ENCODE peak calls at places on chromosomes 16 and 17, in four cellular contexts. I is left ventricle myocardium inferior, T is cardiac muscle cell, N is HL-60. Z is an unnamed sample.

GRCh38 chr17:15287533-15288267 is 22.6 kb upstream of the PMP22 start:
- DNase-seq in I (no peak), T (no peak), N (no peak), Z (no peak)

GRCh38 chr17:40551091-40551873 is 14.0 kb downstream of the CCR7 start:
- DNase-seq in I (peak; percentile 67), T (no peak), N (no peak), Z (peak; percentile 98)

GRCh38 chr17:11644265-11645212 is 46.3 kb downstream of the DNAH9 start:
- DNase-seq in I (peak; percentile 29), T (peak; percentile 93), N (peak; percentile 30), Z (peak; percentile 33)

GRCh38 chr17:31156326-31156725 is 61.5 kb downstream of the NF1 start:
- DNase-seq in I (no peak), T (no peak), N (no peak), Z (peak; percentile 53)

GRCh38 chr17:17376362-17376761 is 73.2 kb downstream of the NT5M start:
- DNase-seq in I (no peak), T (peak; percentile 52), N (no peak), Z (no peak)

GRCh38 chr16:56353054-56353921 is 72.1 kb downstream of the AMFR start:
- DNase-seq in I (no peak), T (no peak), N (no peak), Z (no peak)

GRCh38 chr17:44637066-44637465 is 19.2 kb upstream of the MEIOC start:
- DNase-seq in I (no peak), T (no peak), N (no peak), Z (peak; percentile 30)

GRCh38 chr17:66087073-66087472 is 104.9 kb downstream of the CEP112 start:
- DNase-seq in I (no peak), T (no peak), N (no peak), Z (peak; percentile 9)

GRCh38 chr17:10033982-10034381 is 128.9 kb upstream of the RCVRN start:
- DNase-seq in I (no peak), T (no peak), N (peak; percentile 89), Z (no peak)

GRCh38 chr17:39937462-39937861 is 9.9 kb downstream of the LRRC3C start:
- DNase-seq in I (no peak), T (no peak), N (no peak), Z (no peak)

GRCh38 chr16:1621851-1622250 is 9.7 kb downstream of the CRAMP1 start:
- DNase-seq in I (no peak), T (no peak), N (no peak), Z (no peak)

GRCh38 chr16:7405166-7405565 is 72.5 kb downstream of the RBFOX1 start:
- DNase-seq in I (peak; percentile 64), T (peak; percentile 60), N (no peak), Z (no peak)

GRCh38 chr16:55297062-55297909 is 26.7 kb upstream of the IRX6 start:
- DNase-seq in I (no peak), T (no peak), N (no peak), Z (peak; percentile 2)

GRCh38 chr16:78695371-78695770 is 595.9 kb downstream of the WWOX start:
- DNase-seq in I (no peak), T (no peak), N (no peak), Z (no peak)

GRCh38 chr16:11302977-11303376 is 21.8 kb upstream of the PRM1 start:
- DNase-seq in I (no peak), T (peak; percentile 27), N (no peak), Z (no peak)

GRCh38 chr16:57986196-57986595 is 14.3 kb downstream of the ZNF319 start:
- DNase-seq in I (no peak), T (no peak), N (no peak), Z (no peak)

GRCh38 chr16:83952587-83952939 is 477 bp upstream of the OSGIN1 start:
- DNase-seq in I (no peak), T (no peak), N (no peak), Z (no peak)

GRCh38 chr17:10316986-10317834 is 55.6 kb downstream of the MYH13 start:
- DNase-seq in I (peak; percentile 75), T (peak; percentile 64), N (no peak), Z (peak; percentile 3)

GRCh38 chr16:11669380-11670146 is 1.3 kb downstream of the SNN start:
- DNase-seq in I (peak; percentile 59), T (no peak), N (peak; percentile 73), Z (no peak)

GRCh38 chr17:81346090-81346907 is 49.0 kb upstream of the BAHCC1 start:
- DNase-seq in I (peak; percentile 99), T (peak; percentile 99), N (peak; percentile 96), Z (peak; percentile 97)

GRCh38 chr16:87552072-87552718 is 50.1 kb upstream of the JPH3 start:
- DNase-seq in I (no peak), T (no peak), N (no peak), Z (no peak)

GRCh38 chr17:68106085-68106484 is 70.5 kb downstream of the KPNA2 start:
- DNase-seq in I (no peak), T (no peak), N (no peak), Z (no peak)

GRCh38 chr16:89094252-89094901 is 725 bp downstream of the ACSF3 start:
- DNase-seq in I (no peak), T (peak; percentile 21), N (peak; percentile 7), Z (peak; percentile 9)

GRCh38 chr16:83954577-83955016 is 1.6 kb downstream of the OSGIN1 start:
- DNase-seq in I (peak; percentile 41), T (no peak), N (peak; percentile 25), Z (peak; percentile 18)

GRCh38 chr16:721765-722481 is 977 bp downstream of the ANTKMT start:
- DNase-seq in I (no peak), T (no peak), N (no peak), Z (no peak)

GRCh38 chr17:31525801-31526549 is 134.5 kb downstream of the RAB11FIP4 start:
- DNase-seq in I (no peak), T (no peak), N (no peak), Z (no peak)

GRCh38 chr17:5344914-5345313 is 62.8 kb downstream of the RABEP1 start:
- DNase-seq in I (no peak), T (no peak), N (no peak), Z (no peak)

GRCh38 chr17:44367219-44367618 is 3.6 kb upstream of the FAM171A2 start:
- DNase-seq in I (no peak), T (no peak), N (no peak), Z (no peak)

DNA sequence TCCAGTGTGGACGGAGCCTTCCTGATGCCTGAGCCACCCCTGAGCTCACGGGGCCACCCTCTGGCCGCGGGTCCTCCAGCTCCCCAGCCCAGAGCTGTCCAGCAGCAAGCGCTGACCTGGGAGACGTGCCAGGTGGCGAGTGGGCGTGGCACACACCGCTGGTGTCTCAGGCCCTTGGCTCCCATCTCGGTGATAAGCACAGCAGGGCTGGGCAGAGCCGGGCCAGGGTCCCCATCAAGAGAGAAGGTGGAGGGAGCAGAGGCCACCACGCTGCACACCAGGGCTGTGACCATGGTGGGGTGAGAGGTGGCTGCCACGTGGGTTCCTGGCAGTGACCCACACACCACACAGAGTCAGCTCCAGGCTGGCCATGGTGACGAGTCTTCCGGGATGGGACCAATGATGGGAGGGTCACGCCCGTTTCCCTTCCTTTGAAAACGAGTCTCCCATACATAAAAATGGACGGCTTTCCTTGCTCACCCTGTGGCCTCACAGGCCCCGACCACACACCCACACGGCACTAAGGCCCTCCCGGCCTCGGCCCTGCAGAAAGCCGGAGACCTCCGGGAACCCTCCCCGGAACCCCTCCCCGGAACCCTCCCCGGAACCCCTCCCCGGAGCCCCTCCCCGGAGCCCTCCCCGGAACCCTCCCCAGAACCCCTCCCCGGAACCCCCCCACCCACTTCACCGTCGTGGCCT is 16.8 kb downstream of the UTS2R start:
- DNase-seq in I (peak; percentile 43), T (no peak), N (no peak), Z (no peak)
- TF ChIP-seq CTCF in I (no peak), T (no peak), N (no peak), Z (no peak)

GRCh38 chr17:38352245-38353083 is 820 bp downstream of the SOCS7 start:
- DNase-seq in I (peak; percentile 26), T (peak; percentile 53), N (peak; percentile 45), Z (peak; percentile 23)

GRCh38 chr17:38353084-38353604 is 1.5 kb downstream of the SOCS7 start:
- DNase-seq in I (no peak), T (no peak), N (no peak), Z (no peak)

GRCh38 chr17:38355256-38355655 is 3.6 kb downstream of the SOCS7 start:
- DNase-seq in I (no peak), T (no peak), N (no peak), Z (no peak)

GRCh38 chr17:38353668-38354067 is 2.0 kb downstream of the SOCS7 start:
- DNase-seq in I (no peak), T (no peak), N (no peak), Z (no peak)

GRCh38 chr17:38354466-38354865 is 2.8 kb downstream of the SOCS7 start:
- DNase-seq in I (no peak), T (no peak), N (no peak), Z (no peak)
- H3K4me3 ChIP-seq in I (peak overlapping the region; percentile 92), T (no peak overlapping the region), N (no peak overlapping the region), Z (no peak overlapping the region)

DNA sequence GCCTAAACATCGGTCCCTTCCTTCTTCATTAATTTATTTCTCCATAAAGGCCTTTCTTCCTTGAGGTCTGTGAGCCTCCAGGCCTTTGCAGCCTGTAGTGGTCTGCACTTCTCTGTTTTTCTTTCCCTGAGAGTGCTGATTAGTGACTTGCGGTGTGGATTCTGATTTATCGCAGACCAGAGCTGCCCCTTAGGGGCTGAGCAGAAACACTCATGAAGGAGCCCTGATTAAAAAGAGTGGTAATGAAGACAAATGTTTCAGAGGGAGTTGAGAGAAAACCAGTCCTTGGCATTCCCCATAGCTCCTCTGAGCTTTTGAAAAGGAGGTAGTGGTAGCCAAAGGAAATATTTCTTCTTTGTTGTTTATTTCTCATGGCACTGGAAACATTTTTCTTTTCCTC is 268.1 kb upstream of the TBX2 start:
- DNase-seq in I (no peak), T (peak; percentile 71), N (no peak), Z (no peak)
- TF ChIP-seq CTCF in I (no peak), T (no peak), N (no peak), Z (no peak)

GRCh38 chr17:77124192-77124908 is 16.4 kb upstream of the SEC14L1 start:
- DNase-seq in I (peak; percentile 24), T (no peak), N (no peak), Z (peak; percentile 84)
- H3K4me3 ChIP-seq in I (no peak overlapping the region), T (no peak overlapping the region), N (no peak overlapping the region), Z (no peak overlapping the region)

GRCh38 chr17:42618442-42619150 is 9.1 kb downstream of the TUBG1 start:
- DNase-seq in I (peak; percentile 60), T (peak; percentile 69), N (no peak), Z (peak; percentile 22)
- TF ChIP-seq CTCF in I (peak; percentile 51), T (peak; percentile 7), N (no peak), Z (peak; percentile 9)

GRCh38 chr17:49576906-49577650 is 1.4 kb downstream of the NXPH3 start:
- DNase-seq in I (no peak), T (no peak), N (no peak), Z (no peak)

GRCh38 chr17:49578963-49579500 is 3.4 kb downstream of the NXPH3 start:
- DNase-seq in I (no peak), T (no peak), N (no peak), Z (no peak)

GRCh38 chr17:49579522-49579921 is 3.9 kb downstream of the NXPH3 start:
- DNase-seq in I (no peak), T (no peak), N (no peak), Z (no peak)

GRCh38 chr17:49577651-49577935 is 1.9 kb downstream of the NXPH3 start:
- DNase-seq in I (no peak), T (no peak), N (no peak), Z (no peak)

GRCh38 chr17:49577978-49578893 is 2.6 kb downstream of the NXPH3 start:
- DNase-seq in I (no peak), T (no peak), N (no peak), Z (no peak)
- H3K4me3 ChIP-seq in I (no peak overlapping the region), T (no peak overlapping the region), N (no peak overlapping the region), Z (no peak overlapping the region)

Z was measured in astrocyte of the spinal cord.